ENCODE peak calls at places on chromosome 16, in six cellular contexts. P is endothelial cell of umbilical vein, J is tibial nerve, V is cardiac fibroblast, K is GM12864, W is fibroblast of mammary gland. Y is an unnamed sample.

GRCh38 chr16:75267631-75268264 is 16.3 kb upstream of the BCAR1 start:
- DNase-seq in P (peak; percentile 64), K (no peak), W (peak; percentile 57), V (no peak), J (no peak), Y (no peak)

GRCh38 chr16:2701713-2702437 is 18.1 kb downstream of the PRSS27 start:
- DNase-seq in J (no peak), W (no peak), V (no peak), P (no peak), K (no peak), Y (no peak)

GRCh38 chr16:396605-397004 is 394 bp upstream of the NME4 start:
- DNase-seq in J (no peak), V (peak; percentile 64), P (peak; percentile 55), K (no peak), W (peak; percentile 46), Y (no peak)

GRCh38 chr16:21169249-21169981 is 10.9 kb downstream of the LDAF1 start:
- DNase-seq in P (no peak), W (peak; percentile 44), J (no peak), V (no peak), K (no peak), Y (no peak)

GRCh38 chr16:964696-965395 is 5.9 kb downstream of the LMF1 start:
- DNase-seq in W (no peak), P (no peak), V (no peak), K (no peak), J (no peak), Y (no peak)

GRCh38 chr16:1070084-1070987 is 2.2 kb upstream of the SSTR5 start:
- DNase-seq in P (no peak), V (no peak), K (no peak), J (no peak), W (no peak), Y (no peak)

GRCh38 chr16:908526-909155 is 62.1 kb downstream of the LMF1 start:
- DNase-seq in J (no peak), K (no peak), W (no peak), V (no peak), P (no peak), Y (no peak)

GRCh38 chr16:21302454-21302853 is 24.4 kb upstream of the CRYM start:
- DNase-seq in V (no peak), P (no peak), K (no peak), W (peak; percentile 29), J (no peak), Y (no peak)

GRCh38 chr16:4266372-4266771 is 6.5 kb downstream of the TFAP4 start:
- DNase-seq in P (no peak), J (no peak), V (peak; percentile 20), K (no peak), W (peak; percentile 39), Y (no peak)

GRCh38 chr16:50301626-50302471 is 35.5 kb downstream of the ADCY7 start:
- DNase-seq in W (peak; percentile 62), V (peak; percentile 55), J (no peak), K (no peak), P (no peak), Y (peak; percentile 33)

GRCh38 chr16:77113835-77114234 is 77.2 kb upstream of the MON1B start:
- DNase-seq in J (no peak), P (peak; percentile 31), W (peak; percentile 1), V (peak; percentile 1), K (no peak), Y (no peak)

GRCh38 chr16:12881771-12882170 is 19.6 kb upstream of the SHISA9 start:
- DNase-seq in W (peak; percentile 43), J (no peak), K (no peak), P (no peak), V (no peak), Y (no peak)

GRCh38 chr16:59021751-59022150 is 287.6 kb upstream of the GOT2 start:
- DNase-seq in K (no peak), W (peak; percentile 27), V (no peak), P (no peak), J (no peak), Y (no peak)

GRCh38 chr16:52546291-52546941 is 527 bp downstream of the TOX3 start:
- DNase-seq in P (no peak), V (no peak), J (no peak), W (no peak), K (no peak), Y (no peak)

DNA sequence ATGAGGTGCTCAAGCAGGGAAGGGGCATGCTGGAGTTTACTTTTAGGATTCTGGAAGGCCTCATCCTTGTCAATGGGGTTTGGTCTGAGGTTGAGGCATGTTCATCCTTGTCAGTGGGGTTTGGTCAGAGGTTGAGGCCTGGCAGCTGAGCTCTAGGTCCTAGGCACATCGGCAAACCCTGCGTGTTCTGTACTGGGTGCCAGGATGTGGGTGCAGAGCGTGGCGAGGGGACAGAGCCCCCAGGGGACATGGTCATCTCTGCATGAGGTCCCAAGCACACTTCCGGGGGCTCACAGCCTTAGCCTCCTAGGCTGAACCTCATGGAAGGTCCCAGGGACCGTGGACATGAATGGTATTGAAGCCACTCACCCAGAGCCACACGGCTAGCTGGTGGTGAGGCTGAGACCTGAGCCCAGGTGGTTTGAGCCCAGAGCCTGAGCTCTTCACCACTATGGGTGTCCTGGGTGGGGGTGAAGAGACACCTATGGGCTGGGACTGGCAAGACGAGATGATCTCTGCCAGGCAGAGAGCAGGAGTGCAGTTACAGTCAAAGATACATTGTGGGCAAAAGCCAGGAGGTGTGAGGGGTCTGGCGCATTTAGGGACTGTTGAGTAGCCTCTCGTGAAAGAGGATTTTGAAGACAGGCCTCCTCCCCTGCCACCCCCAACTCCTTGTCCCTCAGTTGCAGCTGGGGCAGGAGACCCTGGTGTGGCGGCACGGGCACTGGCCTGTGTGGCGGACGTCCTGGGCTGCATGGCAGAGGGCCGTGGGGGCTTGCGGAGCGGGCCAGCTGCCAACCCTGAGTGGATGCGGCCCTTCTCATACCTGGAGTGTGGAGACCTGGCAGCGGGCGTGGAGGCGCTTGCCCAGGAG is 19.3 kb downstream of the FCSK start:
- DNase-seq in V (no peak), P (no peak), W (no peak), J (no peak), K (no peak), Y (no peak)
- TF ChIP-seq CTCF in V (no peak), P (no peak), W (no peak), J (no peak), K (peak; percentile 21), Y (no peak)

GRCh38 chr16:67191410-67191994 is 453 bp upstream of the E2F4 start:
- DNase-seq in K (no peak), W (no peak), V (no peak), J (no peak), P (no peak), Y (no peak)
- H3K4me3 ChIP-seq in K (peak overlapping the region; percentile 84), W (peak overlapping the region; percentile 40), V (peak overlapping the region; percentile 14), J (peak overlapping the region; percentile 98), P (peak overlapping the region; percentile 10), Y (peak overlapping the region; percentile 56)

GRCh38 chr16:89924925-89925307 is 1.8 kb downstream of the TUBB3 start:
- DNase-seq in K (no peak), W (no peak), J (no peak), P (no peak), V (no peak), Y (no peak)

GRCh38 chr16:89923640-89924297 is 627 bp downstream of the TUBB3 start:
- DNase-seq in K (no peak), J (no peak), P (no peak), W (no peak), V (no peak), Y (no peak)

GRCh38 chr16:89922884-89923639 is at the start of gene TUBB3:
- DNase-seq in V (peak; percentile 90), W (peak; percentile 66), J (no peak), K (no peak), P (peak; percentile 83), Y (no peak)

GRCh38 chr16:89924298-89924924 is 1.3 kb downstream of the TUBB3 start:
- DNase-seq in W (peak; percentile 32), V (peak; percentile 72), P (peak; percentile 16), J (no peak), K (no peak), Y (no peak)

DNA sequence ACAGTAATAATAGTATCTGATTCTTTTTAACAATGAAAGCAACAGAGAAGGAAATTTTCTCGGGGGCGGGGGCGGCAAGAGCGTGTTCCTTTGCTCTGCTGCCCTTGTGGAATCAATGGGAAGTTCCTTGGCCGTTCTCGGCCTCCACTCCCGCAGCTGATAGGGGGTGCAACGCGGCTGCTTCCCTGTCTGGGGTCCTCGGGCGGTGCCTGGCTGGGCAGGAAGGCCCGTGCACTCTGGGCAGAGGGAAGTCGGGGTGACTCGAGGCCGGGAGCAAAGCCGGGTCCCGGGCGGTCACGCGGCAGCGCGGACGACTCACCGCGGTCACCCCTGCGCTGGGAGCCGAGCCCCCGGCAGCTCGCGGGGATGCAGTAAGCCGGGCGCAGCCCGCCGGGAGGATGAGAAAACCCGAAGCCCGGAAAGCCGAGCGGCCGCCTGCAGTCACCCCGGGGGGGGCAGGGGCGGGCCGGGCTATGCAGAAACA is 2.5 kb downstream of the TUBB3 start:
- DNase-seq in J (no peak), K (no peak), W (peak; percentile 21), P (no peak), V (peak; percentile 33), Y (no peak)
- TF ChIP-seq CTCF in J (no peak), K (no peak), W (no peak), P (no peak), V (peak; percentile 11), Y (no peak)

DNA sequence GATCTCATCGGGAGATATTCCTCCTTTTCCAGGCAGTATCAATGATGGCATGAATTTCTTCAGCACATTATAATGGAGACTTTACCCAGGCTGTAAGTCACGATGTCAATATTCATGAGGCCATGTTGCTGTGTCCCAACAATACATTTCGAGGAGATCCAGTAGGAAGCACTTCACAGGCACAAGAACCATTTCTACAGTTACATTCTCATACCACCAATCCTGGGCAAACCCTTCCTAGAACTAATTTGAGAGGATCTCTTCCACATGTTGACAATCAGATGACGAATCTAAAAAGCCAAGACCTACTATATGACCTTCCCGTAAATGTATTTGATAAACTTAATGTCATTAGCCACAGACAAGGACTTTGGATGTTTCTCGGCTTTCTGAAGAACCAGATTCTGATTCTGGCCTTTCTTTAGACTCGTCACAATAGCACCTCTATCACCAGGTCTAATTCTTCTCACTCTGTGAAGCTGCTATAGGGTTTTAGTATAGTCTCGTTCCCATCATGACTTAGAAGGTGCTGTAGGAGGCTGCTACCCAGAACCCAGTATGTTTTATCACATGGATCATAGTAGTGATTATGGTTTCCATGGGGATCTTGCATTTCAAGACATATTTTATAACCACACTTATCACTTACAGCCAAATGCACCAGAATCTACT is 40.2 kb downstream of the C16orf87 start:
- DNase-seq in V (no peak), P (no peak), W (no peak), J (no peak), K (no peak), Y (no peak)
- H3K4me3 ChIP-seq in V (no peak overlapping the region), P (peak overlapping the region; percentile 51), W (peak overlapping the region; percentile 49), J (no peak overlapping the region), K (peak overlapping the region; percentile 74), Y (peak overlapping the region; percentile 65)

GRCh38 chr16:81901483-81901882 is 109.8 kb downstream of the SDR42E1 start:
- DNase-seq in K (no peak), V (no peak), P (peak; percentile 97), J (no peak), W (no peak), Y (no peak)

GRCh38 chr16:81900456-81900855 is 110.8 kb downstream of the SDR42E1 start:
- DNase-seq in J (no peak), W (no peak), K (no peak), V (no peak), P (no peak), Y (no peak)

GRCh38 chr16:81902025-81902424 is 109.2 kb downstream of the SDR42E1 start:
- DNase-seq in V (no peak), P (peak; percentile 98), W (no peak), K (no peak), J (no peak), Y (no peak)

GRCh38 chr16:81899601-81900000 is 111.7 kb downstream of the SDR42E1 start:
- DNase-seq in W (no peak), J (no peak), P (no peak), K (no peak), V (no peak), Y (no peak)

GRCh38 chr16:81900014-81900413 is 111.3 kb downstream of the SDR42E1 start:
- DNase-seq in V (no peak), K (no peak), P (no peak), J (no peak), W (no peak), Y (no peak)
- TF ChIP-seq CTCF in V (peak; percentile 6), K (no peak), P (no peak), J (no peak), W (no peak), Y (no peak)